ENCODE peak calls at places on chromosomes 5 and 9, in seven cellular contexts. One of them, this sample, is unnamed.
A peak's percentile ranks its signal among the peaks of the same experiment; 100 is the strongest.

GRCh38 chr9:38276751-38277439 is 115.6 kb upstream of the ALDH1B1 start:
- DNase-seq in RWPE1: no peak
- DNase-seq in fibroblast of pulmonary artery: no peak
- DNase-seq in ovary: no peak
- DNase-seq in natural killer cell: no peak
- DNase-seq in mammary epithelial cell: no peak
- DNase-seq in Peyer's patch: no peak
- DNase-seq in this sample: no peak

GRCh38 chr9:113471143-113471542 is 7.6 kb downstream of the RGS3 start:
- DNase-seq in RWPE1: no peak
- DNase-seq in natural killer cell: no peak
- DNase-seq in Peyer's patch: no peak
- DNase-seq in mammary epithelial cell: no peak
- DNase-seq in fibroblast of pulmonary artery: no peak
- DNase-seq in ovary: no peak
- DNase-seq in this sample: no peak

GRCh38 chr9:89379031-89379430 is 60.7 kb downstream of the SECISBP2 start:
- DNase-seq in fibroblast of pulmonary artery: no peak
- DNase-seq in RWPE1: no peak
- DNase-seq in mammary epithelial cell: no peak
- DNase-seq in ovary: no peak
- DNase-seq in Peyer's patch: no peak
- DNase-seq in natural killer cell: no peak
- DNase-seq in this sample: no peak

GRCh38 chr9:75964431-75964830 is 74.0 kb downstream of the PCSK5 start:
- DNase-seq in mammary epithelial cell: peak; percentile 89
- DNase-seq in natural killer cell: no peak
- DNase-seq in Peyer's patch: peak; percentile 61
- DNase-seq in ovary: no peak
- DNase-seq in RWPE1: peak; percentile 95
- DNase-seq in fibroblast of pulmonary artery: no peak
- DNase-seq in this sample: peak; percentile 8

GRCh38 chr5:87899109-87900100 is 369.2 kb downstream of the TMEM161B start:
- DNase-seq in ovary: no peak
- DNase-seq in Peyer's patch: no peak
- DNase-seq in RWPE1: no peak
- DNase-seq in natural killer cell: no peak
- DNase-seq in mammary epithelial cell: no peak
- DNase-seq in fibroblast of pulmonary artery: no peak
- DNase-seq in this sample: peak; percentile 2

GRCh38 chr9:97900738-97901565 is 21.3 kb downstream of the TRMO start:
- DNase-seq in fibroblast of pulmonary artery: peak; percentile 71
- DNase-seq in natural killer cell: no peak
- DNase-seq in RWPE1: peak; percentile 85
- DNase-seq in Peyer's patch: no peak
- DNase-seq in mammary epithelial cell: peak; percentile 36
- DNase-seq in ovary: no peak
- DNase-seq in this sample: peak; percentile 68

GRCh38 chr5:342501-343460 is 21.3 kb downstream of the AHRR start:
- DNase-seq in natural killer cell: no peak
- DNase-seq in RWPE1: no peak
- DNase-seq in ovary: no peak
- DNase-seq in fibroblast of pulmonary artery: no peak
- DNase-seq in Peyer's patch: no peak
- DNase-seq in mammary epithelial cell: no peak
- DNase-seq in this sample: no peak

GRCh38 chr9:69200071-69200470 is 26.0 kb downstream of the TJP2 start:
- DNase-seq in natural killer cell: no peak
- DNase-seq in Peyer's patch: no peak
- DNase-seq in ovary: no peak
- DNase-seq in fibroblast of pulmonary artery: peak; percentile 52
- DNase-seq in RWPE1: peak; percentile 88
- DNase-seq in mammary epithelial cell: peak; percentile 80
- DNase-seq in this sample: peak; percentile 73

GRCh38 chr5:6576861-6577501 is 55.9 kb downstream of the NSUN2 start:
- DNase-seq in RWPE1: peak; percentile 53
- DNase-seq in fibroblast of pulmonary artery: peak; percentile 68
- DNase-seq in Peyer's patch: no peak
- DNase-seq in mammary epithelial cell: peak; percentile 40
- DNase-seq in ovary: no peak
- DNase-seq in natural killer cell: no peak
- DNase-seq in this sample: peak; percentile 54

GRCh38 chr9:95507456-95508241 is 9.1 kb downstream of the PTCH1 start:
- DNase-seq in natural killer cell: peak; percentile 45
- DNase-seq in ovary: peak; percentile 74
- DNase-seq in RWPE1: peak; percentile 74
- DNase-seq in fibroblast of pulmonary artery: peak; percentile 79
- DNase-seq in mammary epithelial cell: peak; percentile 81
- DNase-seq in Peyer's patch: peak; percentile 76
- DNase-seq in this sample: peak; percentile 73

GRCh38 chr5:17089690-17090089 is 127.7 kb upstream of the BASP1 start:
- DNase-seq in ovary: no peak
- DNase-seq in mammary epithelial cell: peak; percentile 13
- DNase-seq in Peyer's patch: no peak
- DNase-seq in fibroblast of pulmonary artery: no peak
- DNase-seq in natural killer cell: no peak
- DNase-seq in RWPE1: no peak
- DNase-seq in this sample: no peak

DNA sequence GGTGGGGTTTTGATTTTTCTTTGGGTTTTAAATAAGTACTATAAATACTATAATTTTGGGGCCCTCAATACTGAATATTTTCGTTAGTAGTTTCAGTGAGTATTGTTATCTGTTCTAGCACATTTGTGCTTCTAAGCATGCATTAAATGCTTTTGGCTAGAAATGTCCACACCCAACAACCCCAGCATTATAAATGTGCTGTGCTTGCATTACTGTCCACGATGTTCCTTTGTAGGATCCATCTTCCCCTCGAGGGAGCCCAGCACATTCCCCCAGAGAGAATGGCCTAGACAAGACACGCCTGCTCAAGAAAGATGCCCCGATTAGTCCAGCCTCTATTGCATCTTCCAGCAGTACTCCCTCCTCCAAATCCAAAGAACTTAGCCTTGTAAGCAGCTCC is 134.7 kb downstream of the TLE4 start:
- DNase-seq in natural killer cell: no peak
- DNase-seq in ovary: no peak
- DNase-seq in Peyer's patch: no peak
- DNase-seq in RWPE1: no peak
- DNase-seq in mammary epithelial cell: no peak
- DNase-seq in fibroblast of pulmonary artery: no peak
- DNase-seq in this sample: no peak
- TF ChIP-seq CTCF in natural killer cell: no peak
- TF ChIP-seq CTCF in ovary: no peak
- TF ChIP-seq CTCF in Peyer's patch: no peak
- TF ChIP-seq CTCF in RWPE1: no peak
- TF ChIP-seq CTCF in mammary epithelial cell: no peak
- TF ChIP-seq CTCF in fibroblast of pulmonary artery: no peak
- TF ChIP-seq CTCF in this sample: no peak

GRCh38 chr5:167793700-167794099 is 497.7 kb upstream of the WWC1 start:
- DNase-seq in natural killer cell: no peak
- DNase-seq in fibroblast of pulmonary artery: no peak
- DNase-seq in ovary: no peak
- DNase-seq in Peyer's patch: no peak
- DNase-seq in RWPE1: no peak
- DNase-seq in mammary epithelial cell: no peak
- DNase-seq in this sample: no peak
- TF ChIP-seq CTCF in natural killer cell: no peak
- TF ChIP-seq CTCF in fibroblast of pulmonary artery: no peak
- TF ChIP-seq CTCF in ovary: no peak
- TF ChIP-seq CTCF in Peyer's patch: no peak
- TF ChIP-seq CTCF in RWPE1: no peak
- TF ChIP-seq CTCF in mammary epithelial cell: no peak
- TF ChIP-seq CTCF in this sample: no peak

DNA sequence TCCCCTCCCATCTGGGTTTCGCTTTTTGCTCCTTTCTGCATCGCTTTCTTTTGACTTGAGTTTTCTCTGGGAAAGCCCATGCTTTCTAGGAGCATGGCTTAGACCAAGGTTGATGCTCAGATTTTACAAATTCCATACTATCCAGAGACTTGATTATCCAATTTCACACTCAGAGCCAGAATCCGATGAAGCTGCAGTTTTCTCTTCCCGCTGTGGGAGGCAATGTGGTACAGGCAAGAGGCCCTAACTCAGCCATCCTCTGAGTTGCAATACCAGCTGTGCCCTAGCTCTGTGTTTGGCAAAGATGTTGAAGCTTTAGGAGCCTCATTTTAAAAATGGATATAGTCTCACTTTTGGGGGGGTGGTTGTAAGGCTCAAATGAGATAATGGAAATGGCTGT is 85.1 kb downstream of the BRINP1 start:
- DNase-seq in RWPE1: no peak
- DNase-seq in Peyer's patch: no peak
- DNase-seq in fibroblast of pulmonary artery: no peak
- DNase-seq in natural killer cell: no peak
- DNase-seq in mammary epithelial cell: no peak
- DNase-seq in ovary: no peak
- DNase-seq in this sample: peak; percentile 40
- TF ChIP-seq CTCF in RWPE1: no peak
- TF ChIP-seq CTCF in Peyer's patch: no peak
- TF ChIP-seq CTCF in fibroblast of pulmonary artery: no peak
- TF ChIP-seq CTCF in natural killer cell: no peak
- TF ChIP-seq CTCF in mammary epithelial cell: peak; percentile 26
- TF ChIP-seq CTCF in ovary: no peak
- TF ChIP-seq CTCF in this sample: no peak

DNA sequence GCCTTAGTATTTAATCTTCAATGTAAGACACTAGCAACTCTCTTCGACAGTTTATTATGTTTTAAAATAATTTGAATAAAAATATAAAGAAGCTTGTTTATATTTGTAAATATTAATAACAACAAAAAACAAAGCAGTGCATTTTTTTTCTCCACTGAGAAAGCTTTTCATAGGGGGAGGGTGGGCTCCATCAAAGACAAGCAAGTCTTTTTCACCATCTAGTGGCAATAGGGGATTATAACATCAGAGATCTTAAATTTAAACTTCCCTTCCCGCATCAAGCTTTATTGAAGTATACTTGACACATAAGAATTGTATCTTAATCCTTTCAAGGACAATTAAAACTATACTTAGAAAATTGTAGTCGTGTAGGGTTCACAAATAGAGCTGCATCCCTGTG is 9.3 kb upstream of the OR13F1 start:
- DNase-seq in mammary epithelial cell: no peak
- DNase-seq in Peyer's patch: no peak
- DNase-seq in fibroblast of pulmonary artery: no peak
- DNase-seq in RWPE1: peak; percentile 51
- DNase-seq in natural killer cell: no peak
- DNase-seq in ovary: no peak
- DNase-seq in this sample: peak; percentile 6
- TF ChIP-seq CTCF in mammary epithelial cell: peak; percentile 23
- TF ChIP-seq CTCF in Peyer's patch: no peak
- TF ChIP-seq CTCF in fibroblast of pulmonary artery: no peak
- TF ChIP-seq CTCF in RWPE1: peak; percentile 55
- TF ChIP-seq CTCF in natural killer cell: no peak
- TF ChIP-seq CTCF in ovary: no peak
- TF ChIP-seq CTCF in this sample: peak; percentile 42

DNA sequence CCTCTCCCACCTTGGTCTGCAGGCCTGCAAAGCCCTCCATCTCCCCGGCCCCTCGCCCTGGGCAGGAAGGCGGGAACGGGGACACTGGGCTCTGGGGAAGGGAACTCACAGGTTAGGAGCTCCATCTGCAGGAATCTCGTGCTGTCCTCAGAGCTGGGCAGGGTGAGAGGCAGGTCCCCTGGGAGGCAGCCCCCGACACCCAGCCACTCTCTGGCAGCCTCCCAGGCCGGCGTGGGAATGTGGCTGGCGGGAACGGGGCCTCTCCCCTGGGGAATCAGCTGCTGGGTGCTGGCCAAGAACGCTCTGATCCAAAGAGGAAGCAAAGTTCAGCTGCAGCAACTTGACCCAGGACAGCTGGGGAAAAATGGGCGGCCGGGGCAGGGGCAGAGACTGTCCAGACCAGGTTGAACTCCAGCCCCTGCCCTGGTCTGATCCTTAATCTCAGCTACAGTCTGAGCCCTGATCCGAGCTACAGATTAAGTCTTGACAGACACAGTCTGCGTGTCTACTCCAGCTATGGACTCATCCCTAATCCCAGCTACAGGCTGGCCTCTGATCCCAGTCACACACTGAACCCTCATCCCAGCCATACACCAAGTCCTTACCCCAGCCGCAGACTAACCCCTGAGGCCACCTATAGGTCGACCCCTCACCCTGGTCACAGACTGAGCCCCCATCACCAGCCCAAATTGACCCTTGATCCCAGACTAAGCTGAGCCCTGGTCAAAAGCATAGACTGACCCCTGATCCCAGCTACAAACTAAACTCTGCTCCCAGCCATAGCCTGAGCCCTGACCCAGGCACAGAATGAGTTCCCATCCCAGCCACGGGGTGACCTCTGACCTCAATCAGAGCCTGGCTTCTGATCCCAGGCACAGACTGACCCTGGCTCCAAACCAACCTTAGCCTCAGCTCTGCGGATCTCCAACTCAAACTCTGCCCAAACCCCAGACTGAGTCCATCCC is 37.3 kb upstream of the EGFL7 start:
- DNase-seq in RWPE1: peak; percentile 88
- DNase-seq in mammary epithelial cell: peak; percentile 58
- DNase-seq in fibroblast of pulmonary artery: peak; percentile 88
- DNase-seq in natural killer cell: no peak
- DNase-seq in Peyer's patch: peak; percentile 93
- DNase-seq in ovary: peak; percentile 89
- DNase-seq in this sample: peak; percentile 84
- TF ChIP-seq CTCF in RWPE1: peak; percentile 88
- TF ChIP-seq CTCF in mammary epithelial cell: peak; percentile 67
- TF ChIP-seq CTCF in fibroblast of pulmonary artery: peak; percentile 46
- TF ChIP-seq CTCF in natural killer cell: no peak
- TF ChIP-seq CTCF in Peyer's patch: peak; percentile 40
- TF ChIP-seq CTCF in ovary: no peak
- TF ChIP-seq CTCF in this sample: peak; percentile 56

This sample was measured in MCF 10A.